ENCODE peak calls at places on chromosomes 11 and 22, in nine cellular contexts. N is trophoblast cell; O is foreskin melanocyte; D is stimulated activated CD8-positive, alpha-beta memory T cell treated with anti-CD3 and anti-CD28 coated beads, Interleukin-4, amount 100 ng/mL, for 48 hours; R is T47D; Y is AG04450; E is GM12891; J is GM23338; Q is hypothalamus. M is an unnamed sample.
A peak's percentile ranks its signal among the peaks of the same experiment; 100 is the strongest.

GRCh38 chr11:87604350-87604749 is 566.6 kb downstream of the TMEM135 start:
- DNase-seq in N (no peak), O (no peak), D (no peak), R (no peak), Y (no peak), E (no peak), J (no peak), Q (no peak), M (no peak)

GRCh38 chr22:28899199-28899853 is 16.0 kb downstream of the ZNRF3 start:
- DNase-seq in N (no peak), O (peak; percentile 29), D (peak; percentile 45), R (no peak), Y (no peak), E (no peak), J (no peak), Q (no peak), M (peak; percentile 85)

GRCh38 chr11:117205211-117205818 is 6.1 kb downstream of the TAGLN start:
- DNase-seq in N (no peak), O (no peak), D (no peak), R (no peak), Y (no peak), E (no peak), J (no peak), Q (no peak), M (no peak)

GRCh38 chr11:57798905-57799559 is 37.4 kb downstream of the CTNND1 start:
- DNase-seq in N (peak; percentile 42), O (no peak), D (no peak), R (peak; percentile 87), Y (no peak), E (no peak), J (no peak), Q (no peak), M (no peak)

GRCh38 chr11:7576671-7577225 is 62.9 kb downstream of the PPFIBP2 start:
- DNase-seq in N (no peak), O (peak; percentile 40), D (no peak), R (no peak), Y (no peak), E (no peak), J (peak; percentile 19), Q (no peak), M (no peak)

GRCh38 chr11:122068096-122068495 is 47.9 kb downstream of the BLID start:
- DNase-seq in N (no peak), O (no peak), D (no peak), R (no peak), Y (no peak), E (no peak), J (no peak), Q (no peak), M (no peak)

GRCh38 chr11:107791343-107792048 is 67.1 kb downstream of the SLC35F2 start:
- DNase-seq in N (no peak), O (no peak), D (no peak), R (no peak), Y (no peak), E (no peak), J (no peak), Q (no peak), M (no peak)

GRCh38 chr11:104327864-104328513 is 164.0 kb upstream of the PDGFD start:
- DNase-seq in N (peak; percentile 83), O (peak; percentile 73), D (no peak), R (peak; percentile 66), Y (no peak), E (no peak), J (no peak), Q (no peak), M (no peak)

GRCh38 chr11:36015806-36016205 is 71.9 kb downstream of the LDLRAD3 start:
- DNase-seq in N (no peak), O (no peak), D (no peak), R (no peak), Y (no peak), E (no peak), J (no peak), Q (no peak), M (no peak)

GRCh38 chr11:21944577-21944976 is 248.3 kb upstream of the ANO5 start:
- DNase-seq in N (no peak), O (no peak), D (no peak), R (no peak), Y (no peak), E (no peak), J (no peak), Q (no peak), M (no peak)

GRCh38 chr11:74927496-74927895 is 21.4 kb downstream of the XRRA1 start:
- DNase-seq in N (no peak), O (no peak), D (no peak), R (no peak), Y (no peak), E (no peak), J (no peak), Q (no peak), M (no peak)

GRCh38 chr11:61761440-61762163 is 9.2 kb downstream of the MYRF start:
- DNase-seq in N (no peak), O (no peak), D (no peak), R (no peak), Y (no peak), E (no peak), J (no peak), Q (no peak), M (no peak)

GRCh38 chr11:116415095-116415494 is 357.7 kb downstream of the BUD13 start:
- DNase-seq in N (no peak), O (no peak), D (no peak), R (no peak), Y (no peak), E (no peak), J (peak; percentile 71), Q (no peak), M (no peak)

GRCh38 chr11:30245621-30246020 is 14.8 kb downstream of the FSHB start:
- DNase-seq in N (no peak), O (no peak), D (no peak), R (no peak), Y (no peak), E (no peak), J (no peak), Q (no peak), M (no peak)

GRCh38 chr22:35506259-35506570 is 34.4 kb upstream of the RASD2 start:
- DNase-seq in N (no peak), O (peak; percentile 79), D (no peak), R (peak; percentile 83), Y (peak; percentile 46), E (no peak), J (no peak), Q (no peak), M (no peak)

GRCh38 chr22:24146190-24146616 is 35.1 kb upstream of the SUSD2 start:
- DNase-seq in N (no peak), O (peak; percentile 62), D (no peak), R (peak; percentile 53), Y (peak; percentile 55), E (peak; percentile 66), J (peak; percentile 75), Q (no peak), M (peak; percentile 86)

GRCh38 chr11:124920870-124921609 is 2.0 kb downstream of the HEPN1 start:
- DNase-seq in N (peak; percentile 3), O (peak; percentile 48), D (peak; percentile 84), R (no peak), Y (no peak), E (no peak), J (peak; percentile 83), Q (no peak), M (no peak)

GRCh38 chr11:1005913-1006312 is 30.6 kb downstream of the MUC6 start:
- DNase-seq in N (no peak), O (no peak), D (no peak), R (no peak), Y (no peak), E (no peak), J (no peak), Q (no peak), M (no peak)

GRCh38 chr22:45429921-45430775 is 16.7 kb downstream of the RIBC2 start:
- DNase-seq in N (no peak), O (no peak), D (no peak), R (no peak), Y (no peak), E (no peak), J (no peak), Q (no peak), M (no peak)

M was measured in SK-N-MC.